ENCODE peak calls at places on chromosomes 4 and X, in ten cellular contexts. Y, S, T, W, C, J, H, G, M and P are unnamed samples.

GRCh38 chr4:3851211-3851610 is 85.0 kb downstream of the ADRA2C start:
- DNase-seq in Y (no peak), S (no peak), T (no peak), W (peak), C (no peak), J (peak), H (peak), G (peak), M (no peak), P (peak)

GRCh38 chr4:157220026-157220881 is at the start of gene GRIA2:
- DNase-seq in Y (peak), S (peak), T (peak), W (peak), C (no peak), J (peak), H (peak), G (peak), M (peak), P (no peak)

GRCh38 chr4:67575232-67575888 is 16.8 kb downstream of the STAP1 start:
- DNase-seq in Y (no peak), S (no peak), T (no peak), W (no peak), C (no peak), J (no peak), H (no peak), G (no peak), M (no peak), P (no peak)

GRCh38 chr4:7430368-7430964 is 4.3 kb downstream of the PSAPL1 start:
- DNase-seq in Y (no peak), S (no peak), T (no peak), W (no peak), C (no peak), J (no peak), H (no peak), G (peak), M (peak), P (no peak)

GRCh38 chr4:55363618-55364420 is 17.8 kb downstream of the SRD5A3 start:
- DNase-seq in Y (no peak), S (no peak), T (no peak), W (no peak), C (no peak), J (peak), H (no peak), G (no peak), M (peak), P (no peak)

GRCh38 chrX:48958635-48959094 is 1.3 kb upstream of the OTUD5 start:
- DNase-seq in Y (peak), S (no peak), T (peak), W (peak), C (no peak), J (peak), H (peak), G (peak), M (peak), P (peak)

GRCh38 chrX:110944793-110945466 is 149.3 kb upstream of the CHRDL1 start:
- DNase-seq in Y (peak), S (no peak), T (no peak), W (peak), C (no peak), J (no peak), H (no peak), G (peak), M (peak), P (no peak)

GRCh38 chrX:136065044-136065671 is 79.9 kb downstream of the SLC9A6 start:
- DNase-seq in Y (peak), S (no peak), T (peak), W (peak), C (peak), J (peak), H (peak), G (no peak), M (no peak), P (no peak)

GRCh38 chr4:67288964-67289363 is 256.3 kb downstream of the CENPC start:
- DNase-seq in Y (peak), S (peak), T (no peak), W (peak), C (no peak), J (peak), H (no peak), G (no peak), M (no peak), P (no peak)

GRCh38 chrX:10537308-10537707 is 83.1 kb downstream of the MID1 start:
- DNase-seq in Y (no peak), S (no peak), T (no peak), W (no peak), C (no peak), J (no peak), H (no peak), G (no peak), M (no peak), P (no peak)

GRCh38 chrX:122552291-122552800 is 631.7 kb upstream of the GRIA3 start:
- DNase-seq in Y (no peak), S (no peak), T (no peak), W (no peak), C (no peak), J (peak), H (no peak), G (peak), M (no peak), P (no peak)

GRCh38 chrX:66635360-66635759 is 3.5 kb downstream of the EDA2R start:
- DNase-seq in Y (peak), S (no peak), T (no peak), W (no peak), C (no peak), J (peak), H (peak), G (peak), M (peak), P (peak)

GRCh38 chr4:169660929-169661328 is 40.6 kb downstream of the CLCN3 start:
- DNase-seq in Y (no peak), S (no peak), T (no peak), W (no peak), C (no peak), J (no peak), H (no peak), G (no peak), M (no peak), P (no peak)

GRCh38 chrX:148501121-148502066 is 977 bp downstream of the AFF2 start:
- DNase-seq in Y (no peak), S (peak), T (peak), W (peak), C (peak), J (no peak), H (no peak), G (peak), M (peak), P (no peak)

GRCh38 chrX:137574784-137575298 is 8.9 kb downstream of the ZIC3 start:
- DNase-seq in Y (no peak), S (no peak), T (no peak), W (no peak), C (no peak), J (no peak), H (no peak), G (no peak), M (no peak), P (no peak)

GRCh38 chr4:73139991-73140390 is 70.5 kb upstream of the COX18 start:
- DNase-seq in Y (peak), S (no peak), T (no peak), W (no peak), C (no peak), J (peak), H (peak), G (no peak), M (no peak), P (no peak)

GRCh38 chr4:144985536-144985935 is 112.5 kb downstream of the ANAPC10 start:
- DNase-seq in Y (no peak), S (no peak), T (no peak), W (no peak), C (no peak), J (peak), H (no peak), G (no peak), M (no peak), P (no peak)

GRCh38 chr4:6443035-6444023 is 29.1 kb downstream of the PPP2R2C start:
- DNase-seq in Y (no peak), S (no peak), T (no peak), W (peak), C (no peak), J (no peak), H (no peak), G (no peak), M (no peak), P (no peak)

GRCh38 chrX:118901991-118902390 is 72.4 kb upstream of the LONRF3 start:
- DNase-seq in Y (no peak), S (no peak), T (no peak), W (no peak), C (no peak), J (no peak), H (no peak), G (no peak), M (no peak), P (no peak)

GRCh38 chr4:151035321-151035720 is 20.2 kb upstream of the LRBA start:
- DNase-seq in Y (no peak), S (no peak), T (no peak), W (no peak), C (no peak), J (no peak), H (no peak), G (no peak), M (no peak), P (no peak)

GRCh38 chr4:77062856-77063255 is 12.9 kb downstream of the CCNI start:
- DNase-seq in Y (no peak), S (no peak), T (no peak), W (no peak), C (no peak), J (no peak), H (no peak), G (no peak), M (no peak), P (no peak)

GRCh38 chrX:43975747-43976146 is 2.6 kb upstream of the NDP start:
- DNase-seq in Y (no peak), S (no peak), T (no peak), W (no peak), C (no peak), J (no peak), H (no peak), G (no peak), M (no peak), P (no peak)

GRCh38 chrX:140393507-140393906 is 111.4 kb downstream of the SOX3 start:
- DNase-seq in Y (no peak), S (no peak), T (no peak), W (no peak), C (no peak), J (no peak), H (no peak), G (no peak), M (no peak), P (no peak)

GRCh38 chrX:6468716-6469115 is 66.2 kb downstream of the VCX3A start:
- DNase-seq in Y (no peak), S (no peak), T (no peak), W (no peak), C (no peak), J (no peak), H (no peak), G (no peak), M (no peak), P (no peak)

GRCh38 chr4:2138846-2139500 is 79.8 kb downstream of the NAT8L start:
- DNase-seq in Y (no peak), S (peak), T (no peak), W (no peak), C (no peak), J (no peak), H (no peak), G (no peak), M (no peak), P (no peak)

GRCh38 chrX:37599735-37600134 is 28.3 kb downstream of the LANCL3 start:
- DNase-seq in Y (no peak), S (no peak), T (no peak), W (no peak), C (no peak), J (no peak), H (no peak), G (peak), M (peak), P (no peak)

GRCh38 chr4:176230827-176231226 is 35.4 kb upstream of the SPATA4 start:
- DNase-seq in Y (peak), S (no peak), T (no peak), W (no peak), C (no peak), J (no peak), H (no peak), G (no peak), M (no peak), P (no peak)

GRCh38 chrX:66013195-66013816 is 26.6 kb downstream of the VSIG4 start:
- DNase-seq in Y (no peak), S (no peak), T (no peak), W (no peak), C (no peak), J (no peak), H (no peak), G (no peak), M (no peak), P (no peak)

GRCh38 chr4:147655639-147656038 is 28.3 kb downstream of the PRMT9 start:
- DNase-seq in Y (no peak), S (no peak), T (no peak), W (no peak), C (no peak), J (no peak), H (no peak), G (no peak), M (no peak), P (no peak)

DNA sequence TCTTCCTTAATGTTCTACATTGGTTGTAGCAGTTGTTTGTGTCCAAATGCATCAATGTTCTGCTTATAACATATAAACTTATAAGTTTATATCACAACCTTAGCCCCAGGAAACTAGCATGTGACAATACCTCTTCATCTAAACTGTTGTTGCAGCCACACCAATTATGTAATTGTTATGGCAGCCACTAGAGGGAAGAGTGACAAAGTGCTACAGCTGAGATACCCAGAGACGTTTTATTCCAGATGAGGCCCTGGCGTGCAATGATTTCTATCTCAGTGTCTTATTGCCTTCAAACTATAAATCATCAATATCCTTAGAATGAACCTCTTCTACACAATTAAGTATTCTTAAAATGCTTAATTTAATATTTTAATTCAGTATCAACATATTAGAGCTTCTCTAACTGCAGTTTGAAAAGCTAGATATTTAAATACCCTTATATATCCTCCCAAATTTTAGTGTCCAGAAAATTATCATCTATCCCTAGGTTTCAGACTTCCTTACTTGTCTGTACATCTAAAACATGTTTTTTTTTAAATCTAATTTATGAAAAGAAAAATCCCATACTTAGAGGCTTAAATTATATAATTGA is 171.6 kb downstream of the PCDH10 start:
- DNase-seq in Y (peak), S (peak), T (no peak), W (no peak), C (no peak), J (peak), H (peak), G (peak), M (no peak), P (peak)
- TF ChIP-seq CTCF in Y (peak), S (peak), T (no peak), W (peak), C (no peak), J (peak), H (peak), G (peak), M (no peak), P (peak)

GRCh38 chr4:98928131-98928504 is 815 bp downstream of the EIF4E start:
- DNase-seq in Y (peak), S (peak), T (peak), W (peak), C (peak), J (peak), H (peak), G (peak), M (peak), P (peak)

GRCh38 chr4:98930311-98930865 is 1.5 kb upstream of the EIF4E start:
- DNase-seq in Y (no peak), S (no peak), T (no peak), W (no peak), C (no peak), J (peak), H (no peak), G (no peak), M (no peak), P (no peak)

GRCh38 chr4:98929341-98930267 is 671 bp upstream of the EIF4E start:
- DNase-seq in Y (peak), S (no peak), T (peak), W (peak), C (peak), J (peak), H (peak), G (peak), M (peak), P (peak)

GRCh38 chr4:98932539-98932938 is 3.6 kb upstream of the EIF4E start:
- DNase-seq in Y (peak), S (no peak), T (no peak), W (no peak), C (no peak), J (peak), H (peak), G (peak), M (no peak), P (peak)

DNA sequence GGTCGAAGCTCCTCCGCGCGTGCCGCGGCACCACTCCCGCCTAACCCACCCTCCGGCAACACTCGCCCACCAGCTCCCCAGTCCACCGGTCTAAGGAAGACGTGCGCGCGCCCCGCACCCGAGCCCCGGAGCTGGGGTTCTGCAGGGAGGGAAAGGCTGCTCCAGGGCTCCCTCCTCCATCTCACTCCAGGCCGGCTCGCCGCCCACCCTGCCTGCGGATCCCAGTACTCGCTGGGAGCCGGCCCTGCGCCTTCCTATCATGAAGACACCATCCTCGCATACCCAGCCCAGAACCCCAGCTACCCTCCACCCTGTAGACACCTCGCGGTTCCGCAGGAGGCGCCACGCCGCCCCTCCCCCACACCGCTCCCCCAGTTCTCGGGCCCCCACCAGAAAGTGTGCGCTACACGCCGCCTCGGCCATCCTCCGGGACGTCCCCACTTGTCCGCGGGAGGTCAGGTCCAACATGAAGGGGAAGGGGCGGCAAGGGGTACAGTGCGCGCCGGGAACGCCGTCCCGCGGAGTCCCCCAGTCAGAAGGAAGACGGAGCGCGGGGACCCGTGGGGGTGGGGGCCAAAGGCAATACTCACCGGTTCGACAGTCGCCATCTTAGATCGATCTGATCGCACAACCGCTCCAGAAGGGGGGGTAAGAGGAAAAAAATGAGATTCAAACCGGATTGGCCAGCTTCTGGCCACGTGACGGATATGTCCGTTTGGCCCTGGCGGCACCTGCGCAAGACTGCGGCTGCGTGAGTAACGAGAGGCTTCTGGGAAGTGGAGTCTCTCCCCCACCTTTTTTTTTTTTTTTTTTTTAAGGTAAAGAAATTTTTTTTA is at the start of gene EIF4E:
- DNase-seq in Y (peak), S (peak), T (peak), W (peak), C (peak), J (peak), H (peak), G (peak), M (peak), P (peak)
- TF ChIP-seq CTCF in Y (no peak), S (no peak), T (peak), W (peak), C (peak), J (peak), H (peak), G (peak), M (no peak), P (peak)

GRCh38 chrX:153735274-153735673 is 10.6 kb downstream of the ABCD1 start:
- DNase-seq in Y (no peak), S (no peak), T (no peak), W (no peak), C (no peak), J (no peak), H (no peak), G (no peak), M (no peak), P (no peak)
- TF ChIP-seq CTCF in Y (no peak), S (no peak), T (no peak), W (no peak), C (no peak), J (no peak), H (no peak), G (peak), M (no peak), P (peak)

GRCh38 chr4:116664198-116664597 is 421.2 kb downstream of the TRAM1L1 start:
- DNase-seq in Y (no peak), S (no peak), T (no peak), W (no peak), C (no peak), J (no peak), H (no peak), G (no peak), M (no peak), P (no peak)
- TF ChIP-seq CTCF in Y (no peak), S (peak), T (no peak), W (no peak), C (no peak), J (no peak), H (no peak), G (peak), M (no peak), P (no peak)